ENCODE peak calls at places on chromosomes 12 and 14, in six cellular contexts. One of them, this sample, is unnamed.

GRCh38 chr14:22994762-22995275 is 12.5 kb upstream of the AJUBA start:
- DNase-seq in mesenchymal stem cell: peak; percentile 62
- DNase-seq in H1: no peak
- DNase-seq in IMR-90: peak; percentile 48
- DNase-seq in neuronal stem cell: no peak
- DNase-seq in H9: peak; percentile 52
- DNase-seq in this sample: peak; percentile 82

GRCh38 chr14:94038921-94039629 is 12.9 kb downstream of the OTUB2 start:
- DNase-seq in mesenchymal stem cell: no peak
- DNase-seq in H1: no peak
- DNase-seq in IMR-90: no peak
- DNase-seq in neuronal stem cell: no peak
- DNase-seq in H9: no peak
- DNase-seq in this sample: no peak

GRCh38 chr12:123471374-123472068 is 13.6 kb downstream of the SNRNP35 start:
- DNase-seq in mesenchymal stem cell: peak; percentile 72
- DNase-seq in H1: no peak
- DNase-seq in IMR-90: peak; percentile 92
- DNase-seq in neuronal stem cell: no peak
- DNase-seq in H9: no peak
- DNase-seq in this sample: no peak

GRCh38 chr12:49870501-49871262 is 27.8 kb upstream of the BCDIN3D start:
- DNase-seq in mesenchymal stem cell: no peak
- DNase-seq in H1: no peak
- DNase-seq in IMR-90: no peak
- DNase-seq in neuronal stem cell: no peak
- DNase-seq in H9: peak; percentile 21
- DNase-seq in this sample: no peak

GRCh38 chr12:70449074-70449757 is 83.1 kb downstream of the KCNMB4 start:
- DNase-seq in mesenchymal stem cell: no peak
- DNase-seq in H1: no peak
- DNase-seq in IMR-90: peak; percentile 10
- DNase-seq in neuronal stem cell: no peak
- DNase-seq in H9: no peak
- DNase-seq in this sample: no peak

GRCh38 chr12:107319536-107320030 is 226.2 kb upstream of the CRY1 start:
- DNase-seq in mesenchymal stem cell: no peak
- DNase-seq in H1: no peak
- DNase-seq in IMR-90: no peak
- DNase-seq in neuronal stem cell: no peak
- DNase-seq in H9: no peak
- DNase-seq in this sample: no peak

GRCh38 chr12:21696603-21697002 is 39.0 kb upstream of the LDHB start:
- DNase-seq in mesenchymal stem cell: no peak
- DNase-seq in H1: no peak
- DNase-seq in IMR-90: no peak
- DNase-seq in neuronal stem cell: no peak
- DNase-seq in H9: no peak
- DNase-seq in this sample: no peak

GRCh38 chr12:26185532-26186320 is 9.6 kb upstream of the SSPN start:
- DNase-seq in mesenchymal stem cell: no peak
- DNase-seq in H1: no peak
- DNase-seq in IMR-90: no peak
- DNase-seq in neuronal stem cell: no peak
- DNase-seq in H9: no peak
- DNase-seq in this sample: peak; percentile 51

GRCh38 chr12:111777345-111778045 is 10.8 kb downstream of the ALDH2 start:
- DNase-seq in mesenchymal stem cell: no peak
- DNase-seq in H1: no peak
- DNase-seq in IMR-90: no peak
- DNase-seq in neuronal stem cell: no peak
- DNase-seq in H9: no peak
- DNase-seq in this sample: no peak

GRCh38 chr12:111781085-111781658 is 14.4 kb downstream of the ALDH2 start:
- DNase-seq in mesenchymal stem cell: no peak
- DNase-seq in H1: no peak
- DNase-seq in IMR-90: no peak
- DNase-seq in neuronal stem cell: no peak
- DNase-seq in H9: no peak
- DNase-seq in this sample: no peak

GRCh38 chr12:111780615-111781014 is 13.9 kb downstream of the ALDH2 start:
- DNase-seq in mesenchymal stem cell: no peak
- DNase-seq in H1: no peak
- DNase-seq in IMR-90: no peak
- DNase-seq in neuronal stem cell: no peak
- DNase-seq in H9: no peak
- DNase-seq in this sample: no peak

GRCh38 chr12:111783046-111783445 is 16.3 kb downstream of the ALDH2 start:
- DNase-seq in mesenchymal stem cell: no peak
- DNase-seq in H1: no peak
- DNase-seq in IMR-90: no peak
- DNase-seq in neuronal stem cell: no peak
- DNase-seq in H9: no peak
- DNase-seq in this sample: no peak

DNA sequence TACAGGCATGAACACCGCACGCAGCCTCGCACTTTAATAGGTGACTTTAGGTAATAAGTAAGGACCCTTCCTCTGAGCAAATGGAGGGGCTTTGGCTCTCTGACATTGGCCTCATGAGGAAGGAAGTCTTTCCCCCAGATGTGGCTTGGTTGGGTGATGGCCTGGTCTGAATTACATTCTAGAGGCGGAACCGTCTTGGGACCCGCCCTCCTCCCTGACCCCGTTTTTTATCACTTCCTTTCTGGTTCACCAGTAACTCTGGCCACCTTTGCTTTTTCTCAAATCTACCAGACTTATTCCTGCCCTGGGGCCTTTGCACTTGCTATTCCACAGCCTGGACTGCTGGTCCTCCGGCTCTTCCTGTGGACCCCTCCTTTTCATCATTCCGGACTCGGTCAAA is 13.4 kb downstream of the ALDH2 start:
- DNase-seq in mesenchymal stem cell: no peak
- DNase-seq in H1: no peak
- DNase-seq in IMR-90: no peak
- DNase-seq in neuronal stem cell: no peak
- DNase-seq in H9: no peak
- DNase-seq in this sample: no peak
- H2BK120ac ChIP-seq in mesenchymal stem cell: no peak overlapping the region
- H2BK120ac ChIP-seq in H1: no peak overlapping the region
- H2BK120ac ChIP-seq in IMR-90: no peak overlapping the region
- H2BK120ac ChIP-seq in neuronal stem cell: no peak overlapping the region
- H2BK120ac ChIP-seq in H9: no peak overlapping the region
- H2BK120ac ChIP-seq in this sample: no peak overlapping the region

GRCh38 chr14:69459122-69459521 is 25.4 kb upstream of the PLEKHD1 start:
- DNase-seq in mesenchymal stem cell: no peak
- DNase-seq in H1: no peak
- DNase-seq in IMR-90: no peak
- DNase-seq in neuronal stem cell: no peak
- DNase-seq in H9: no peak
- DNase-seq in this sample: peak; percentile 56

GRCh38 chr14:69464379-69464778 is 20.1 kb upstream of the PLEKHD1 start:
- DNase-seq in mesenchymal stem cell: peak; percentile 82
- DNase-seq in H1: no peak
- DNase-seq in IMR-90: peak; percentile 45
- DNase-seq in neuronal stem cell: no peak
- DNase-seq in H9: no peak
- DNase-seq in this sample: no peak

GRCh38 chr14:69460093-69460701 is 24.3 kb upstream of the PLEKHD1 start:
- DNase-seq in mesenchymal stem cell: peak; percentile 92
- DNase-seq in H1: no peak
- DNase-seq in IMR-90: peak; percentile 95
- DNase-seq in neuronal stem cell: no peak
- DNase-seq in H9: no peak
- DNase-seq in this sample: peak; percentile 62

DNA sequence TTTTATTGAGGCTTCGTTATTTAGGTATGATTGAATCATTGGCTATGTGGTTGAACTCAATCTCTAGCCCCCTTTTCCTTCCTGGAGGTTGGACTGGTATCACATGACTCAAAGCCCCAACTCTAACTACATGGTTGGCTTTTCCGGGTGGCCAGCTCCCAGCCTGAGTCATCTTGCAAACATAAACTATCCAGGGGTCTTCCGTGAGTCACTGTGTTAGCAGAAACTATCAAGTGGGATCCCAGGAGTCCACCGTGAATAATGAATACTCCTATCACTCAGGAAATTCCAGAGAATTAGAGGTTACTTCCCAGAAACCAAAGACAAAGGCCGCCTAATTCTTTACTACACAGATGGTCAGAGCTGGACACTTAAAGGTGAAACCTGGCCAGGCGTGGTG is 19.7 kb upstream of the PLEKHD1 start:
- DNase-seq in mesenchymal stem cell: peak; percentile 98
- DNase-seq in H1: no peak
- DNase-seq in IMR-90: peak; percentile 98
- DNase-seq in neuronal stem cell: no peak
- DNase-seq in H9: no peak
- DNase-seq in this sample: peak; percentile 25
- H3K9ac ChIP-seq in mesenchymal stem cell: peak overlapping the region; percentile 10
- H3K9ac ChIP-seq in H1: no peak overlapping the region
- H3K9ac ChIP-seq in IMR-90: no peak overlapping the region
- H3K9ac ChIP-seq in neuronal stem cell: no peak overlapping the region
- H3K9ac ChIP-seq in H9: no peak overlapping the region
- H3K9ac ChIP-seq in this sample: no peak overlapping the region

GRCh38 chr14:68521952-68522509 is 270.8 kb downstream of the ZFP36L1 start:
- DNase-seq in mesenchymal stem cell: no peak
- DNase-seq in H1: no peak
- DNase-seq in IMR-90: no peak
- DNase-seq in neuronal stem cell: no peak
- DNase-seq in H9: no peak
- DNase-seq in this sample: no peak
- H2BK120ac ChIP-seq in mesenchymal stem cell: no peak overlapping the region
- H2BK120ac ChIP-seq in H1: peak overlapping the region; percentile 56
- H2BK120ac ChIP-seq in IMR-90: peak overlapping the region; percentile 34
- H2BK120ac ChIP-seq in neuronal stem cell: peak overlapping the region; percentile 20
- H2BK120ac ChIP-seq in H9: no peak overlapping the region
- H2BK120ac ChIP-seq in this sample: no peak overlapping the region

GRCh38 chr12:121980892-121981272 is 40.8 kb upstream of the BCL7A start:
- DNase-seq in mesenchymal stem cell: no peak
- DNase-seq in H1: no peak
- DNase-seq in IMR-90: no peak
- DNase-seq in neuronal stem cell: no peak
- DNase-seq in H9: no peak
- DNase-seq in this sample: no peak
- H3K9ac ChIP-seq in mesenchymal stem cell: no peak overlapping the region
- H3K9ac ChIP-seq in H1: no peak overlapping the region
- H3K9ac ChIP-seq in IMR-90: no peak overlapping the region
- H3K9ac ChIP-seq in neuronal stem cell: no peak overlapping the region
- H3K9ac ChIP-seq in H9: no peak overlapping the region
- H3K9ac ChIP-seq in this sample: no peak overlapping the region

DNA sequence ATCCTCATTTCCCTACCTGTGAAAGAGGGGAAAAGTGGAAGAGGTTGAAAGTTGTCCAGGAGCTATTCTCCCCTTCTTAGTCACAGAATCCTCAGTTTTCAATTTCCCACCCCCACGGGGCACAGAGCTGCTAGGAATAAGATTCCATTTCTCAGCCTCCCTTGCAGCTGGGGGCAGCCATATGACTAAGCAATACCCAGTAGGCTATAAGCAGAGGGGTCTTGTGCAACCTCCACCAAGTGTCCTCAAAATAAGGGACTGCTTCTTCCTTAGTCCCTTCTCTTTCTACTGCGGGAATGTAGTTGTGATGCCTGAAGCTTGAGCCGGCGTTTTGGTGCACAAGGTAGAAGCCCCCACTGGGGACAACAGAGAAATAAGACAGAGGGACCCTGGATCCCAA is 40.9 kb downstream of the VWF start:
- DNase-seq in mesenchymal stem cell: no peak
- DNase-seq in H1: no peak
- DNase-seq in IMR-90: no peak
- DNase-seq in neuronal stem cell: no peak
- DNase-seq in H9: no peak
- DNase-seq in this sample: no peak
- H2BK120ac ChIP-seq in mesenchymal stem cell: no peak overlapping the region
- H2BK120ac ChIP-seq in H1: no peak overlapping the region
- H2BK120ac ChIP-seq in IMR-90: peak overlapping the region; percentile 90
- H2BK120ac ChIP-seq in neuronal stem cell: peak overlapping the region; percentile 2
- H2BK120ac ChIP-seq in H9: no peak overlapping the region
- H2BK120ac ChIP-seq in this sample: peak overlapping the region; percentile 31

DNA sequence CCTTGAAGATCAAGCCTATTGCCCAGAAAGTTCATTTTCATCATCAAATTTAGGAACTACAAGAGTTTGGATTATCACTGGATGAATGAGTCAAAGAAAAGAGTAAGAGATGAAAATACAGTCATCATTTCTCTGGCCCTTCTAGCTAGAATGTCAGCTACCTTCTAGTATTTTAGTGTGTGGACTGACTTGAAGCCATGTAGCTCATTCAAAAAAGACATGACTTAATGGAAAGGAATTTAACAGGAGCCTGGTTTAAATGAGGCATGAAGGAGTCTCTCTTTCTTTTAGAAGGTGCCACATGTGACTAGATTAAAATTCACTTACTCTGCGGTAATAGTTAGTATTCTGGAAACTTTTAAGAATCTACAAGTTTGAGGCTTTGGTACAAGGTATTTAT is 7.1 kb downstream of the PTHLH start:
- DNase-seq in mesenchymal stem cell: no peak
- DNase-seq in H1: no peak
- DNase-seq in IMR-90: peak; percentile 63
- DNase-seq in neuronal stem cell: no peak
- DNase-seq in H9: no peak
- DNase-seq in this sample: peak; percentile 57
- H3K9ac ChIP-seq in mesenchymal stem cell: no peak overlapping the region
- H3K9ac ChIP-seq in H1: no peak overlapping the region
- H3K9ac ChIP-seq in IMR-90: no peak overlapping the region
- H3K9ac ChIP-seq in neuronal stem cell: no peak overlapping the region
- H3K9ac ChIP-seq in H9: no peak overlapping the region
- H3K9ac ChIP-seq in this sample: no peak overlapping the region

GRCh38 chr12:116414891-116415290 is 137.4 kb upstream of the MED13L start:
- DNase-seq in mesenchymal stem cell: no peak
- DNase-seq in H1: no peak
- DNase-seq in IMR-90: no peak
- DNase-seq in neuronal stem cell: no peak
- DNase-seq in H9: no peak
- DNase-seq in this sample: no peak
- H2BK120ac ChIP-seq in mesenchymal stem cell: no peak overlapping the region
- H2BK120ac ChIP-seq in H1: no peak overlapping the region
- H2BK120ac ChIP-seq in IMR-90: no peak overlapping the region
- H2BK120ac ChIP-seq in neuronal stem cell: no peak overlapping the region
- H2BK120ac ChIP-seq in H9: no peak overlapping the region
- H2BK120ac ChIP-seq in this sample: no peak overlapping the region

This sample was measured in mesendoderm.